ENCODE peak calls at places on chromosomes 13 and 19, in five cellular contexts. C is endodermal cell; B is CD4-positive, alpha-beta memory T cell; F is CD4-positive, alpha-beta T cell; R is tibial artery. X is an unnamed sample.

GRCh38 chr13:51770681-51771417 is 33.1 kb downstream of the DHRS12 start:
- DNase-seq in C (peak), B (no peak), F (no peak), R (no peak), X (no peak)

GRCh38 chr19:632228-633067 is 889 bp downstream of the POLRMT start:
- DNase-seq in C (peak), B (no peak), F (no peak), R (no peak), X (no peak)

GRCh38 chr13:58792854-58793253 is 1161.3 kb downstream of the PCDH17 start:
- DNase-seq in C (no peak), B (no peak), F (no peak), R (no peak), X (no peak)

GRCh38 chr13:80083516-80084085 is 257.3 kb downstream of the SPRY2 start:
- DNase-seq in C (no peak), B (no peak), F (no peak), R (no peak), X (no peak)

GRCh38 chr19:12834976-12835757 is 788 bp upstream of the RTBDN start:
- DNase-seq in C (peak), B (no peak), F (no peak), R (no peak), X (no peak)

GRCh38 chr19:46878613-46879375 is 18.0 kb downstream of the ARHGAP35 start:
- DNase-seq in C (peak), B (no peak), F (no peak), R (no peak), X (no peak)

GRCh38 chr19:55369651-55370304 is 485 bp downstream of the IL11 start:
- DNase-seq in C (peak), B (no peak), F (no peak), R (no peak), X (no peak)

GRCh38 chr13:97256343-97256783 is 34.2 kb downstream of the MBNL2 start:
- DNase-seq in C (no peak), B (no peak), F (no peak), R (no peak), X (no peak)

GRCh38 chr13:76455960-76456359 is 430.2 kb downstream of the KCTD12 start:
- DNase-seq in C (no peak), B (no peak), F (no peak), R (no peak), X (no peak)

GRCh38 chr13:25920931-25921330 is 130.9 kb downstream of the SHISA2 start:
- DNase-seq in C (no peak), B (no peak), F (no peak), R (no peak), X (no peak)

GRCh38 chr13:104310861-104311260 is 1244.6 kb upstream of the SLC10A2 start:
- DNase-seq in C (no peak), B (no peak), F (no peak), R (no peak), X (no peak)

GRCh38 chr19:51433092-51433491 is 15.7 kb upstream of the SIGLEC10 start:
- DNase-seq in C (no peak), B (no peak), F (no peak), R (no peak), X (no peak)

GRCh38 chr19:13156968-13157882 is 7.0 kb downstream of the IER2 start:
- DNase-seq in C (no peak), B (peak), F (no peak), R (no peak), X (no peak)

GRCh38 chr19:13896227-13896626 is 9.7 kb downstream of the BRME1 start:
- DNase-seq in C (no peak), B (no peak), F (no peak), R (no peak), X (no peak)

GRCh38 chr13:102726430-102726829 is 31.6 kb upstream of the METTL21C start:
- DNase-seq in C (no peak), B (no peak), F (no peak), R (no peak), X (no peak)

GRCh38 chr13:35978607-35979316 is 152.4 kb downstream of the DCLK1 start:
- DNase-seq in C (peak), B (peak), F (no peak), R (no peak), X (no peak)

GRCh38 chr13:97434417-97435296 is 688 bp downstream of the RAP2A start:
- DNase-seq in C (peak), B (peak), F (peak), R (peak), X (peak)

GRCh38 chr13:106159295-106160195 is 375.9 kb downstream of the EFNB2 start:
- DNase-seq in C (no peak), B (no peak), F (no peak), R (no peak), X (no peak)

GRCh38 chr13:62643007-62643483 is 1227.4 kb upstream of the PCDH20 start:
- DNase-seq in C (no peak), B (no peak), F (no peak), R (no peak), X (no peak)

GRCh38 chr13:41568990-41569387 is 111.6 kb downstream of the RGCC start:
- DNase-seq in C (no peak), B (no peak), F (no peak), R (no peak), X (no peak)

GRCh38 chr13:90713436-90714133 is 633.9 kb upstream of the MIR17HG start:
- DNase-seq in C (no peak), B (no peak), F (no peak), R (no peak), X (no peak)

GRCh38 chr13:50125556-50126377 is 110.5 kb downstream of the KCNRG start:
- DNase-seq in C (peak), B (peak), F (peak), R (peak), X (peak)

GRCh38 chr13:35594096-35594495 is 117.6 kb upstream of the MAB21L1 start:
- DNase-seq in C (no peak), B (no peak), F (no peak), R (no peak), X (no peak)

GRCh38 chr19:23785982-23786381 is 27.3 kb upstream of the ZNF681 start:
- DNase-seq in C (no peak), B (no peak), F (no peak), R (no peak), X (no peak)

GRCh38 chr13:43783820-43784219 is 3.0 kb downstream of the ENOX1 start:
- DNase-seq in C (no peak), B (peak), F (no peak), R (no peak), X (no peak)

GRCh38 chr19:2064788-2065524 is 13.9 kb upstream of the MKNK2 start:
- DNase-seq in C (no peak), B (no peak), F (no peak), R (peak), X (no peak)

GRCh38 chr19:18659281-18660050 is 22.6 kb downstream of the KLHL26 start:
- DNase-seq in C (peak), B (no peak), F (no peak), R (peak), X (no peak)

GRCh38 chr13:36431204-36432105 is 840 bp upstream of the CCNA1 start:
- DNase-seq in C (no peak), B (no peak), F (no peak), R (no peak), X (no peak)

GRCh38 chr19:7004313-7004931 is 16.8 kb downstream of the MBD3L2B start:
- DNase-seq in C (peak), B (peak), F (no peak), R (no peak), X (no peak)

GRCh38 chr19:980133-980998 is 3.8 kb upstream of the WDR18 start:
- DNase-seq in C (peak), B (no peak), F (no peak), R (no peak), X (no peak)

GRCh38 chr13:85828094-85828684 is 29.0 kb upstream of the SLITRK6 start:
- DNase-seq in C (no peak), B (no peak), F (no peak), R (no peak), X (no peak)

GRCh38 chr19:38555200-38555599 is 62.6 kb downstream of the MAP4K1 start:
- DNase-seq in C (no peak), B (no peak), F (no peak), R (no peak), X (no peak)
- H3K27ac ChIP-seq in C (no peak), B (no peak), F (no peak), R (no peak), X (no peak)

GRCh38 chr19:30119180-30119920 is 177.3 kb downstream of the URI1 start:
- DNase-seq in C (no peak), B (no peak), F (no peak), R (no peak), X (no peak)

GRCh38 chr19:30118760-30119159 is 176.7 kb downstream of the URI1 start:
- DNase-seq in C (no peak), B (no peak), F (no peak), R (no peak), X (no peak)

GRCh38 chr19:30122431-30122830 is 180.4 kb downstream of the URI1 start:
- DNase-seq in C (no peak), B (no peak), F (no peak), R (no peak), X (no peak)

GRCh38 chr19:30123109-30123508 is 181.1 kb downstream of the URI1 start:
- DNase-seq in C (no peak), B (no peak), F (no peak), R (no peak), X (no peak)

GRCh38 chr19:30120860-30121484 is 178.9 kb downstream of the URI1 start:
- DNase-seq in C (no peak), B (no peak), F (no peak), R (no peak), X (no peak)
- H3K27ac ChIP-seq in C (no peak), B (no peak), F (no peak), R (no peak), X (no peak)

DNA sequence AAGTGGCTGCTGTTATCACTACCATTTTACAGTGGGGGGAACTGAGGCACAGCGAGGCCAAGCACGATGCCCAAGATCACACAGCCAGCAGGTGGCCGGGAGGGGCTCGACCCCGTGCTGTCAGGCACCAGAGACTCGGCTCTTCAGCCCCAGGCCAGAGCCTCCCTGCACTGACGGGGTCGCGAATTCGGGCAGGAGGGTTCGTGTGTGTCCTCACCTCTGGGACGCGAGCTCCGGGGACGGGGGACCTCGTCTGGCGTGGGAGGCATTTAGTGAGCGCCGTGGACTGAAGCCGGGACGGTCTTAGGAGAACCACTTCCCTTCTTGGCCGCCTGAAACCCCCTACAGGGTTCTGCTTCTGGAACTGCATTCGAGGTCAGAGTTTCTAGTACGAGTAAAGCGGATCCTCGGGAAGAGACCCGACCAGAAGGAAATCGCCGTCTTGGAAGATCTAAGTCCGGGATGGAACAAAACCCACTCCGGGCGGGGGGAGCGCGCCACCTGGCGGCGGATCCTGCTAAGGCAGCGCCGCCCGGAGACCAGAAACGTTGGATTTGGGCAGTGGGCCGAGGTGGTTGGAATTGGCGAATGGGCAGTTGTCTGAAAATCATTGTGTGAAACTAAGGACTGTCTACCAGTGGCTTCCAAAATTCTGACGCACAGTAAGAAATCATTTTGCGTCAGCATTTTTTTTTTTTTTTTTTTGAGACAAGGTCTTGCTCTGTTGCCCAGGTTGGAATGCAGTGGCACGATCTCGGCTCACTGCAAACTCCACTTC is 21.2 kb downstream of the ZNF114 start:
- DNase-seq in C (peak), B (peak), F (peak), R (peak), X (peak)
- H3K27ac ChIP-seq in C (no peak), B (no peak), F (no peak), R (no peak), X (no peak)

GRCh38 chr13:47680752-47681151 is 320.3 kb downstream of the SUCLA2 start:
- DNase-seq in C (no peak), B (no peak), F (no peak), R (no peak), X (no peak)
- H3K27ac ChIP-seq in C (no peak), B (no peak), F (no peak), R (no peak), X (no peak)